ENCODE peak calls at places on chromosomes 4 and X, in four cellular contexts. U is HepG2, O is K562, G is GM12878. W is an unnamed sample.

GRCh38 chr4:74428278-74428677 is 16.7 kb upstream of the AREG start:
- DNase-seq in G (no peak), U (no peak), O (no peak), W (no peak)

GRCh38 chr4:48858130-48858529 is 27.2 kb downstream of the OCIAD1 start:
- DNase-seq in O (no peak), G (no peak), U (no peak), W (no peak)

GRCh38 chr4:16715482-16715881 is 183.0 kb downstream of the LDB2 start:
- DNase-seq in G (no peak), O (no peak), U (no peak), W (no peak)

GRCh38 chrX:153582896-153583295 is 16.0 kb downstream of the CCNQ start:
- DNase-seq in O (peak), U (peak), G (peak), W (no peak)

GRCh38 chr4:174873931-174874330 is 44.2 kb upstream of the ADAM29 start:
- DNase-seq in G (peak), U (no peak), O (peak), W (peak)

GRCh38 chr4:54585321-54586000 is 72.3 kb upstream of the KIT start:
- DNase-seq in O (peak), G (no peak), U (no peak), W (no peak)

GRCh38 chrX:138034136-138034535 is 468.2 kb downstream of the ZIC3 start:
- DNase-seq in U (no peak), O (no peak), G (no peak), W (peak)

GRCh38 chr4:6689506-6689960 is 4.1 kb upstream of the S100P start:
- DNase-seq in U (peak), G (no peak), O (no peak), W (no peak)

GRCh38 chr4:24488399-24489164 is 95.8 kb downstream of the DHX15 start:
- DNase-seq in O (peak), U (peak), G (peak), W (peak)

GRCh38 chr4:110164856-110165255 is 33.6 kb downstream of the ELOVL6 start:
- DNase-seq in U (no peak), G (no peak), O (no peak), W (no peak)

GRCh38 chr4:155426953-155427352 is 50.2 kb upstream of the MAP9 start:
- DNase-seq in G (no peak), O (no peak), U (no peak), W (no peak)

GRCh38 chr4:184397516-184398163 is 76.7 kb downstream of the IRF2 start:
- DNase-seq in G (no peak), O (no peak), U (no peak), W (no peak)

DNA sequence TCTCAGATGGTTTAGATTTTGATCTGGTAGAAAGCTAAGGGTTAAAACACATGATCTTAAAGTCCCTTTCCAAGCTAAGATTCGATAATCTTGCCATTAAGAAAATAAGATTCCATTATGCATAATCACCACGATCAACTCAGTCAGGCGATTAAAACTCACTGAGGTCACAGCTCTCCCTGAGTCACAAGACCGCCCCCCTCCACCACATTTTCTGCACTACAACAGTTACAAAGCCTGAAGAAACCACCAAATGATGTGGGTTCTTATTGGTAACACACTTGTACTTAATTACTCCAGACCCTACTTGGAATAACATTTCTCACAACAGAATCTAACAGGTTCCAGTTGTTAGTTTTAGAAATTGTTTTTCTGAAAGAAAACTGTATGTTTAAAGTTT is 62.8 kb downstream of the SH3KBP1 start:
- DNase-seq in G (no peak), U (no peak), O (no peak), W (no peak)
- TF ChIP-seq CHD4 in G (no peak), U (no peak), O (no peak), W (no peak)

DNA sequence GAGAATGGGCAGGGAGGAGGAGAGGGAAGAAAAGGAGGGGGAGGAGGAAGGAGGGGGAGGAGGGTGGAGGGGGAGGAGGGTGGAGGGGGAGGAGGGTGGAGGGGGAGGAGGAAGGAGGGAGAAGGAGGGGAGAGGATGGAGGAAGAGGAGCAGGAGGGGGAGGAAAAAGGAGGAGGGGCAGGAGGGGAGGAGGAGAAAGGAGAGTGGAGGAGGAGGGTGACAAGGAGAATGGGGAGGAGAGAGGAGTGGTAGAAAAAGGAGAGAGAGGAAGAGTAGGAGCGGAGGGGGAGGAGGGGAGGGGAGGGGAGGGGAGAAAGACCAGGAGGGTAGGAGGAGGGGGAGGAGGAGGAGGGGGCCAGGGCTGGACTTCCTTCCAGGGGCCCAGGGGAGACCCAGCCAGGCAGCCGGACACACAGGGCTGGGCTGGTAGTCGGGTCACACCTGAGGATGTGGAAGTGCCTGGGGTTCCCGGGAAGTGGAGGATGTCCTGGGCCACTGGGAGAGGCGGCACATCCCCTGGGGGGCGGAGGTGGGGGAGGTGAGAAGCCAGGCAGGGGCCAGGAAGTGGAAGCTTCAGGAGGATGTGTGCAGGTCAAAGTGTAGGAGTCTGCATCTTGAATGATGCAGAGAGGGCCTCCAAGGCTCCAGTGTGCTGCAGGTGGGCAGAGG is 18.7 kb downstream of the IL3RA start:
- DNase-seq in O (no peak), G (no peak), U (no peak), W (no peak)
- TF ChIP-seq RFX5 in O (no peak), G (no peak), U (no peak), W (no peak)

GRCh38 chrX:14027031-14027430 is 2.7 kb downstream of the GEMIN8 start:
- DNase-seq in O (no peak), G (no peak), U (no peak), W (no peak)
- TF ChIP-seq CHD4 in O (no peak), G (no peak), U (no peak), W (no peak)

DNA sequence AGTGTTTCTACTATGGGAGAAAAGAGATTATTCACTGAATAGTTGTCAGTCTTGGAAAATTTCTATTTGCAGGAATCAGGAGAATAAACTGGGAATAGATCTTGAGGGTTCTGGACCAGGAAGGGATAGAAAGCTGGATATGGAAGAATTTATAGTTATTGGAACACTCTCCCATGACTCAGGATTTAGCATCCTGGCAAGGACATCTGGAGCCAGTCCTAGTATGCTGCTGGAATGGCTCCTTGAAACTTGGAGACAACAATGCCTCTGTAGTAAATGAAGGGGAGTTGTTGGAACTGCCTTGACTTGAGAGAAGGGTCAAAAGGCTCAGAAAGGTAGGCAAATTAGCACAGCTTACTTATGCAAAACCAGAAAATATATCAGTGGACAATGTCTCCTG is 23.5 kb upstream of the THOC2 start:
- DNase-seq in O (no peak), U (no peak), G (no peak), W (no peak)
- TF ChIP-seq RFX5 in O (no peak), U (no peak), G (no peak), W (no peak)

DNA sequence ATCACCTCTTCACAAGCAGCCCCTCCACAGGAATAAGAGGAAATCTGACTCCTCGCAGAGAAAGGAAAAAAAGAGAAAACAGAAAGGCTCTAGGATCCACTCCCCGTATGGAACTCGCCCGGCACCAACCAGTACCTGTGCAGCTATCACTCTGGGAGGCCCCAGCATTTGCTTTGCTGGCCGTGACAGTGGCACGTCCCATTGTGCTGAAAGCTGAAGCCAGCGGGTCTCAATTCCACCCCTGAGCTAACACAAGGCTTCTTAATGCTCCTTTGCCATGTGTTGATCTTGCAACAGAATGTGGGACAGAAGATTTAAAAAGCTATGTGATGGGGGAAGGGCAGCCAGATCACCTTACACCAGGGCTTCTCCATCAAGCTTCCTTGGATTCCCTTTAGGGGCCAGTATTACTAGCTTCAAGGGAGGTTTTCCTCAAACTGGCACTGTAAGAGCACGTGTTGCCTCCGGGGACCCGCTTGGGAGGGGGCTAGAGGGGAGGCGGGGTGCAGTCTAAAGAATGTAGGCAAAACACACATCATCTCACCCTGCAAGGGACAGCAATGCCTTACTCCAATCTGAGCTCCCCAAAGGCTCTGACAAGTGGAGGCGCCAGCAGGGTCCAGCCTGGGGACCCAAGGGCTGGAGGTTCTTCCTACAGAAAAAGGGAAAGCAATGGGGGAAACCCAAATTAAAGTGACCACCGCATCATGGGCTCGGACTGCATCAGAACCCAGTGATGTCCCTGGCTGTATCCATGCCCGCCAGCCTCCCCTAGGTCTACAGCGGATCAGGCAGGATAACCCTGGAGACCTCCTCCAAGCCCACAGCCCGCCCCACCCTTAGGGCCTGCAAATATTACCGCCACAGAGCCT is 1.2 kb downstream of the USP46 start:
- DNase-seq in G (no peak), O (no peak), U (no peak), W (peak)
- TF ChIP-seq CHD4 in G (no peak), O (no peak), U (no peak), W (no peak)

GRCh38 chr4:37734989-37735388 is 48.8 kb upstream of the RELL1 start:
- DNase-seq in U (no peak), G (no peak), O (no peak), W (no peak)

GRCh38 chr4:37735578-37735977 is 49.4 kb upstream of the RELL1 start:
- DNase-seq in G (no peak), U (no peak), O (no peak), W (no peak)

GRCh38 chr4:37732787-37733186 is 46.6 kb upstream of the RELL1 start:
- DNase-seq in U (no peak), O (no peak), G (no peak), W (no peak)

GRCh38 chr4:37729649-37730004 is 43.5 kb upstream of the RELL1 start:
- DNase-seq in U (no peak), O (no peak), G (no peak), W (no peak)

DNA sequence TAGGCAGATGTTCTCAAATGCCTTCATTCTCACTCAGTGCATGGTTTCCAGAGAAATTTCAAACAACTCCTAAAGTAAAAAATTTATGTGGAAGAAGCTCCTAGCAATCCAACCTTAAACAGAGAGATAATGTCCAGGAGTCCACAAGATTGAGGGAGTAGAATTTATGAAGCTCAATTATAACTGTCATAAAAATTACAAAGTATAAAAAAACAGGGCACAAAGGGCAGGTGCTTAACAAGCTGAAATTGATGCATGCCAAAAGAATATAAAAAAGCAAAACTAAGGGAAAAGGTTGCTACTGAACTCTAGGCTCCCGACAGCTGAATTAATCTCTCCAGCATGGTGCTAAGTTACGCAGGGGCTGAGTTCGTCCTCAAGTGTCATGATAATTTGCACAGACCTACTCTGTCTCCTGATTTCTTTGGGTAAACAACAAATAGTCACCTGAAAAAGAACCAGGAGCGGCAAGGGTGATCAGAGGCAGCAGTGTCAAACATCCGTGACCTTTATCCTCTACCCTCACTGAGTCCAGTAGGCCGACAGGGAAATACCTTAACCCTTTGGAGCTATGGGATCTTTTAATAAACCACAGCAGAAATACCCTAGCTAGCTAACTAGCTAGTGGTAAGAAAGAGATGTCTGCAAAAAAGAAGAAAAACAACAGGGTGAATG is 47.2 kb upstream of the RELL1 start:
- DNase-seq in O (no peak), G (no peak), U (peak), W (no peak)
- TF ChIP-seq RFX5 in O (no peak), G (no peak), U (no peak), W (no peak)

DNA sequence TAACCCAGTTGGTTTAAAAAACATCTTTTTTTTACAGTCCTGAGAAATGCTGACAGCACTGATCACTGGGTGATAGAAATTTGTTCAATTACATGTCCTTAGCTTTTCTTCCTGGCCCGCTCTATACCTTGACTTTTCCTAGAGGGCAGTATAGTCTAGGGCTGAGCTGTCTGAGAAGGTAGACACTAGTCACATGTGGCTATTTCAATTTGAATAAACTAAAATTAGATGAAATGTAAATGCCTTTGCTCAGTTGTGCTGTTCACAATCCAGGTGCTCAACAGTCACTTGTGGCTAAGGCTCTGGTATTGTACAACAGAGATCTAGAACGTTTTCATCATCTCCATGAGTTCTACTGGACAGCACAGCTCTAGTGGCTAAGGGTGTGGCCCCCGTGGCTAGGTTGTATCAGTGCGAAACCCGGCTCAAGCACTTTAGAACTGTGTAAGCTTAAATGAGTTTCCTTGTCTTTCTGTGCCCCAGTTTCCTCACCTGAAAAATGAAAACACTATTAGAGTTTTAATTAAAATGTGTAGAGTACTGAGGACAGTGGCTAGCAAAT is 111.6 kb upstream of the WDR17 start:
- DNase-seq in G (no peak), U (no peak), O (no peak), W (peak)
- TF ChIP-seq CHD4 in G (no peak), U (no peak), O (no peak), W (no peak)

DNA sequence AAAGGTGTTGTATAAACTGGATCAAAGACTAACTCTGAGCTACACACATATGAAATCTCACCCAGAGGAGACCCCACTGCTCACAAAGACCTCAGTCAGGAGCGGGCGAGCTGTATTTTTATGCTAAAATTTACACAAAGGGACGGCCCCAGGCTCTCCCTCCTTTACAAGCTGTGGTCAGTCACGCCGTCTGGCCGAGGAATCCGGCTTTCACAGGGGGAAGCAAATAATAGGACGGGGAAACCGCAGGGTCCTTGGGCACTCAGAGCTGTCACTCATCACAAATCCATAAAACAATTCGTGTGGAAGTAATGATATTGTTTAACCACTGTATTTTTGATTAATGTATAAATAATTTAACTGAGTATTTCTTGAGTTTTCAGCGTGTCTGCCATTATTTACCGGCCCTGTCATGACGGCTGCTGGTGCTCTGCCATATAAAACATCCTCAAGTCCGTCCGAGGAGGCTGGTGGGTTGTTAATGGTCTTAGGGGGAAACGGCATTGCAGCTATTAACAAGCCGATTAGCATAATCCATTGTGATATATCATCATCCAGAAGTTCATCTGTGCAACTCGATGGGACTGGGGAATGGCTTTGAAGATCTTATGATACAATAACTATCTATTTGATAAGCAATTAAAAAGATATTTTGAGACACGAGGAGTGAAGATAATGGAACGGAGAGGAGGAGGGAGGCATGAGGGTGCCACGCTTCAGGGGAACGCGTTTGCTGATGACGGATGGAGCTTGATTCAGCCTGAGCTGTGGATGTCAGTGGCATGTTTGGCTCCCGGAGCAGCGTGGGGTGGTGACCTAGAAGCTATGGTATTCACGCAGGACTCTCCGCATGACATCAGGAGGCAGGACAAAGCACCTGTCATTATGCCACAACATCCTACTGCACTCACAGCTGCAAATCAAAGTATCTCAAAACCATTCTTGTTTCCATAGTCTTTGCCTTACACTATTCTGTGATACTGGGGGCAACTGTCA is 150.9 kb downstream of the SHOX start:
- DNase-seq in O (no peak), U (no peak), G (no peak), W (no peak)
- TF ChIP-seq RFX5 in O (no peak), U (no peak), G (no peak), W (no peak)

W was measured in A549.